ENCODE peak calls at places on chromosomes 16 and 17, in four cellular contexts. G is tibial nerve, Z is transverse colon, I is cardiac fibroblast. R is an unnamed sample.

GRCh38 chr17:48617515-48618365 is 2.6 kb upstream of the HOXB8 start:
- DNase-seq in G (no peak), Z (no peak), I (no peak), R (no peak)

GRCh38 chr17:40266882-40267281 is 20.8 kb upstream of the CDC6 start:
- DNase-seq in G (no peak), Z (no peak), I (no peak), R (no peak)

GRCh38 chr17:41919840-41920579 is 1.3 kb upstream of the ACLY start:
- DNase-seq in G (no peak), Z (no peak), I (peak), R (no peak)

GRCh38 chr16:57406881-57407280 is 2.3 kb downstream of the CCL17 start:
- DNase-seq in G (no peak), Z (no peak), I (no peak), R (no peak)

GRCh38 chr17:71753070-71753469 is 367.8 kb upstream of the SOX9 start:
- DNase-seq in G (no peak), Z (no peak), I (no peak), R (no peak)

GRCh38 chr16:23252310-23252709 is 49.8 kb upstream of the SCNN1B start:
- DNase-seq in G (no peak), Z (no peak), I (no peak), R (no peak)

GRCh38 chr16:23294260-23294659 is 7.8 kb upstream of the SCNN1B start:
- DNase-seq in G (no peak), Z (peak), I (no peak), R (no peak)

GRCh38 chr17:37519241-37519985 is 29.7 kb downstream of the DUSP14 start:
- DNase-seq in G (no peak), Z (no peak), I (peak), R (no peak)

GRCh38 chr17:81511800-81512559 is 619 bp downstream of the ACTG1 start:
- DNase-seq in G (no peak), Z (no peak), I (peak), R (peak)

GRCh38 chr17:15440347-15440746 is 27.1 kb downstream of the CDRT4 start:
- DNase-seq in G (no peak), Z (no peak), I (no peak), R (no peak)

GRCh38 chr16:50340578-50340977 is 28.2 kb downstream of the BRD7 start:
- DNase-seq in G (no peak), Z (no peak), I (no peak), R (no peak)

GRCh38 chr16:89022051-89022836 is 45.2 kb upstream of the CBFA2T3 start:
- DNase-seq in G (no peak), Z (no peak), I (no peak), R (peak)

GRCh38 chr17:67160791-67161190 is 84.2 kb downstream of the HELZ start:
- DNase-seq in G (no peak), Z (no peak), I (no peak), R (no peak)

GRCh38 chr17:80882926-80883685 is 108.5 kb upstream of the CHMP6 start:
- DNase-seq in G (no peak), Z (no peak), I (no peak), R (no peak)

GRCh38 chr17:74852237-74853047 is 7.2 kb downstream of the GRIN2C start:
- DNase-seq in G (no peak), Z (peak), I (peak), R (no peak)

GRCh38 chr17:10649031-10649430 is 8.1 kb downstream of the MYH3 start:
- DNase-seq in G (no peak), Z (no peak), I (no peak), R (no peak)

GRCh38 chr16:18932243-18932997 is 6.2 kb upstream of the SMG1 start:
- DNase-seq in G (no peak), Z (no peak), I (peak), R (peak)

GRCh38 chr16:57645691-57646387 is 17.4 kb downstream of the ADGRG1 start:
- DNase-seq in G (no peak), Z (no peak), I (peak), R (no peak)

GRCh38 chr17:48293319-48294192 is 136.5 kb downstream of the SKAP1 start:
- DNase-seq in G (no peak), Z (no peak), I (no peak), R (no peak)

GRCh38 chr16:1763521-1764511 is 7.5 kb downstream of the NME3 start:
- DNase-seq in G (no peak), Z (no peak), I (peak), R (no peak)

GRCh38 chr16:83315271-83315670 is 492.5 kb upstream of the HSBP1 start:
- DNase-seq in G (no peak), Z (no peak), I (no peak), R (no peak)

GRCh38 chr17:79150035-79150733 is 75.6 kb downstream of the ENGASE start:
- DNase-seq in G (no peak), Z (no peak), I (no peak), R (no peak)

GRCh38 chr16:10509534-10510025 is 70.8 kb downstream of the EMP2 start:
- DNase-seq in G (no peak), Z (peak), I (peak), R (peak)

GRCh38 chr17:43043306-43043705 is 18.3 kb downstream of the RND2 start:
- DNase-seq in G (no peak), Z (no peak), I (no peak), R (no peak)

GRCh38 chr17:66730497-66730923 is 104.4 kb upstream of the CACNG5 start:
- DNase-seq in G (no peak), Z (no peak), I (no peak), R (no peak)

GRCh38 chr17:82552580-82552979 is 33.0 kb downstream of the FOXK2 start:
- DNase-seq in G (no peak), Z (no peak), I (no peak), R (no peak)

GRCh38 chr17:82545071-82545462 is 25.5 kb downstream of the FOXK2 start:
- DNase-seq in G (no peak), Z (no peak), I (no peak), R (no peak)

GRCh38 chr17:82547981-82548380 is 28.4 kb downstream of the FOXK2 start:
- DNase-seq in G (no peak), Z (no peak), I (no peak), R (no peak)

GRCh38 chr17:82551779-82552457 is 32.4 kb downstream of the FOXK2 start:
- DNase-seq in G (peak), Z (peak), I (peak), R (peak)

DNA sequence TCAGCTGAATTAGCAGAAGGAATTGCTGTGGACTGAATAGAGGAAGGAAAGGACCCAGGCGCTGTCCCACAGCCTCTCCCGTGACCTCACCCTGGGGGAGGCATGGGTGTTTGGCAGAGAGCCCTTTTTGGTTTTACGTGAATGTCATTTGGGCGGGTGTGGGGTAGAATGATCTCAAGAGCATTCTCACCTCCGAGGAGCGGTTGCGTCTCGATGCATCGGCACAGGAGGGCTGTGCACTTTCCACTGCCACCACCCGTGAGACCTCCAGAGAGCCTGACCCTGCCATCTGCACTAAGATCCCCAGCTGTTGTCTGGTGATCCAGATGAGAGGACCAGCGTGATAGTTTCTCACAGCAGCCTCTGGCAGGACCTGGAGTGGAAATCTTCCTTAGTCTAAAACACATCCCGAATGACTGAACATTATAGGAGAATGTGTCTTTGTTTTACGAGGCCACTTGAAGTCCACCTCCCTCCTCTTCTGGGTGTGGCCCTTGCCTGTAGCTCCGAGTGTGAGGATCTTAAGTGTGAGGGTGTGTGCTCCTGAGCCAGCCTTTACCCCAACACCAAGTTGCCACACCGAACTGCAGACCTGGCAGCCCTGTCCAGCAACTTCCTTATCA is 29.3 kb downstream of the FOXK2 start:
- DNase-seq in G (no peak), Z (peak), I (no peak), R (peak)
- TF ChIP-seq CTCF in G (no peak), Z (no peak), I (no peak), R (no peak)

GRCh38 chr16:5034167-5034523 is 410 bp upstream of the NAGPA start:
- DNase-seq in G (no peak), Z (no peak), I (no peak), R (no peak)
- TF ChIP-seq CTCF in G (no peak), Z (no peak), I (no peak), R (no peak)

GRCh38 chr17:31266042-31266441 is 31.0 kb downstream of the OMG start:
- DNase-seq in G (no peak), Z (no peak), I (no peak), R (no peak)
- TF ChIP-seq CTCF in G (no peak), Z (no peak), I (peak), R (no peak)

GRCh38 chr16:11871193-11871592 is 19.9 kb upstream of the RSL1D1 start:
- DNase-seq in G (no peak), Z (no peak), I (peak), R (no peak)
- TF ChIP-seq CTCF in G (no peak), Z (no peak), I (peak), R (no peak)

DNA sequence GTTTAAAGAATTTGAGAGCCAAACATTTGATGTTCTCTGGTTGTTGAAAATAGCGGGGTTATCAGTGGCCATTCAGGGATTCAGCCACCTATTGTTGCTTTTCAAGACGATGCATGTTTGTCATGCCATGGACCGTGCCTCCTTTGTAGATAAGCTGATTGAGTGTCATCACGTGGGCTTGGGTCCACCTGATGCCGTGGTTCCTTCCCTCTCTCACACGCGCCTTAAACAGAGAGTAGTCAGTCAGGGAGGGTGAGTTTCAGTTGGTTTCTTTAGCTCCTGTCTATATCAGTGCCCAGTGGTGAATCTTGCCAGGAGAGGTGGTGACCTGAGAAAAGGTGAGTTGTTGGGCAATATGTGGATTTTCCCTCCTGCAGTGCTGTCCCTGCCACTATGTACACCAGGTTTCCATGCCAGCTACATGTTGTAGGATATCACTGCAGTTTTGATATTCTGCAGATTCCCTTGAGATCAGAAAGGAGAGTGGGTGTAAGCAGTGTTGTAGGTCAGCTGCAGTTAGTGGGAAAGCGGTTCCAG is 129.7 kb downstream of the LAT start:
- DNase-seq in G (no peak), Z (no peak), I (peak), R (no peak)
- TF ChIP-seq CTCF in G (no peak), Z (no peak), I (no peak), R (no peak)

DNA sequence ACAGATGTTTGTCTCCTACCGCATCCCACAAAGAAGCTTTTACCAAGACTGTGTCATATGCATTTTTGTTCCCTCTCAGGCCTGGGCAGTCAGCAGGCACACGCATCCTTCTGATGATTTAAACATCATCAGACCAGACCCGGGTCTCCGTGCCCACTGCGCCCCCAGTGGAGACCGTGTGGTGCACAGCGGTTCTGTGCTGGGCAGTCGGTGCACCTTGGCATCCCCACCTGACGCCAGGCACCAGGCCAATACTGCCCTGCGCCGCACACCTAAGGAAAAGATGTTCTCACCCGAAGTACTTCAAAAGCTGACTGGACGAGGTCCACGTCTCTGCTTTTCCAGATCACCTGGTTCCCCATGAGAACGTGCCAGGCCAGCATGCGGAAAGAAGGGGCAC is 10.6 kb upstream of the PLD6 start:
- DNase-seq in G (no peak), Z (no peak), I (no peak), R (no peak)
- TF ChIP-seq CTCF in G (no peak), Z (no peak), I (no peak), R (no peak)